ENCODE peak calls at places on chromosomes 7 and 10, in five cellular contexts. I is NT2/D1, D is prostate gland, W is right cardiac atrium, V is left ventricle myocardium inferior. H is an unnamed sample. For H3K27me3, the result is how much of the 10 kb centered on the place peaks cover.

GRCh38 chr10:125160856-125161569 is 650 bp upstream of the CTBP2 start:
- DNase-seq in W (peak), D (peak), I (peak), V (peak), H (peak)

GRCh38 chr10:23253780-23254179 is 61.7 kb downstream of the PTF1A start:
- DNase-seq in D (no peak), I (no peak), V (no peak), W (no peak), H (no peak)

GRCh38 chr7:108104324-108104723 is 25.8 kb downstream of the LAMB4 start:
- DNase-seq in V (peak), D (no peak), I (no peak), W (no peak), H (no peak)

GRCh38 chr7:18855796-18856195 is 261.6 kb downstream of the TWIST1 start:
- DNase-seq in D (no peak), W (no peak), V (no peak), I (no peak), H (no peak)

GRCh38 chr7:157445956-157446295 is 109.1 kb downstream of the DNAJB6 start:
- DNase-seq in D (no peak), V (no peak), W (no peak), I (no peak), H (peak)

GRCh38 chr10:79353000-79353406 is 5.7 kb downstream of the PPIF start:
- DNase-seq in D (no peak), V (no peak), W (no peak), I (no peak), H (peak)

GRCh38 chr7:123533929-123534382 is 439 bp downstream of the IQUB start:
- DNase-seq in W (no peak), I (no peak), D (no peak), V (no peak), H (no peak)

GRCh38 chr7:108094375-108094774 is 35.8 kb downstream of the LAMB4 start:
- DNase-seq in I (no peak), V (no peak), D (no peak), W (no peak), H (no peak)

GRCh38 chr10:6593140-6593740 is 13.2 kb upstream of the PRKCQ start:
- DNase-seq in D (no peak), W (no peak), V (no peak), I (no peak), H (no peak)

GRCh38 chr10:18737841-18738240 is 78.6 kb downstream of the ARL5B start:
- DNase-seq in I (no peak), W (no peak), D (no peak), V (no peak), H (no peak)

GRCh38 chr10:128945398-128945797 is 521.6 kb upstream of the MGMT start:
- DNase-seq in D (no peak), V (no peak), I (no peak), W (no peak), H (no peak)

GRCh38 chr10:91512458-91512857 is 102.3 kb downstream of the HECTD2 start:
- DNase-seq in W (no peak), I (no peak), D (no peak), V (no peak), H (no peak)

GRCh38 chr10:11407939-11408338 is 203.5 kb downstream of the USP6NL start:
- DNase-seq in W (no peak), V (no peak), I (no peak), D (no peak), H (no peak)

GRCh38 chr10:11406746-11407145 is 204.7 kb downstream of the USP6NL start:
- DNase-seq in I (no peak), W (no peak), D (no peak), V (no peak), H (no peak)

GRCh38 chr10:11411926-11412545 is 199.4 kb downstream of the USP6NL start:
- DNase-seq in W (no peak), D (no peak), V (no peak), I (no peak), H (no peak)

GRCh38 chr10:11404931-11405330 is 206.5 kb downstream of the USP6NL start:
- DNase-seq in V (no peak), W (no peak), D (no peak), I (no peak), H (no peak)

DNA sequence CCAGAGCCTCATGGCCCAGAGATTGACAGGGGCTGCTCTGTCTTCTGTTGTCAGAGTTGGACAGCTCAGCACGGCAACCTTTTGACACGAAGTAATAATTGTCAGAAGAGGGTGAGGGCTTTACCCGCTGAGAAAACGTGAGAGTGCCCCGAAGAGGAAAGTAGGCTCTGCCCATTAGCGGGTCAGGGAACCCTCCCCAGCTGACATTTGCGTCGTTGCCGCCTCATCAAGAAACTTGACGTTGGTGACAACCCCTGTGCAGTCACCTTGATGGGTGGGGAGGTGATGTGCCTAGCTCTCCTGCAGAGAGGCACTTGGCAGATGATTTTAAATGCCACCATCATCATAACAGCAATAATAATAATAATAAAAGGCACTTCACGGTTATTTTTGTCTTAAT is 202.1 kb downstream of the USP6NL start:
- DNase-seq in V (no peak), W (no peak), I (no peak), D (no peak), H (no peak)
- H3K27me3 ChIP-seq in V (under half), W (under half), I (under half), D (under half), H (under half)

GRCh38 chr7:127250312-127251047 is 2.3 kb downstream of the GRM8 start:
- DNase-seq in I (no peak), V (no peak), W (no peak), D (no peak), H (no peak)
- H3K27me3 ChIP-seq in I (under half), V (half or more), W (under half), D (under half), H (half or more)

GRCh38 chr10:68247931-68248330 is 16.0 kb upstream of the ATOH7 start:
- DNase-seq in W (no peak), V (no peak), I (no peak), D (no peak), H (no peak)

GRCh38 chr10:68249297-68249696 is 17.4 kb upstream of the ATOH7 start:
- DNase-seq in V (no peak), D (no peak), W (no peak), I (no peak), H (no peak)

GRCh38 chr10:68251625-68252275 is 19.8 kb upstream of the ATOH7 start:
- DNase-seq in V (no peak), W (no peak), D (no peak), I (no peak), H (no peak)

GRCh38 chr10:68253356-68253755 is 21.4 kb upstream of the ATOH7 start:
- DNase-seq in V (no peak), D (no peak), W (no peak), I (no peak), H (no peak)

GRCh38 chr10:68251146-68251545 is 19.2 kb upstream of the ATOH7 start:
- DNase-seq in I (no peak), W (no peak), D (no peak), V (no peak), H (no peak)
- H3K27me3 ChIP-seq in I (under half), W (under half), D (under half), V (under half), H (under half)

GRCh38 chr7:148501707-148502139 is 88.8 kb upstream of the C7orf33 start:
- DNase-seq in I (peak), D (peak), V (no peak), W (peak), H (no peak)
- H3K27me3 ChIP-seq in I (under half), D (under half), V (under half), W (under half), H (under half)

GRCh38 chr10:131757285-131758058 is 143.3 kb upstream of the PPP2R2D start:
- DNase-seq in D (no peak), V (no peak), W (no peak), I (no peak), H (no peak)
- H3K27me3 ChIP-seq in D (under half), V (under half), W (under half), I (under half), H (under half)